ENCODE peak calls at places on chromosomes 5 and 9, in nine cellular contexts. One of them, this sample, is unnamed.
A peak's percentile ranks its signal among the peaks of the same experiment; 100 is the strongest.

GRCh38 chr5:57494104-57495098 is 11.8 kb upstream of the ACTBL2 start:
- DNase-seq in cardiac fibroblast: peak; percentile 96
- DNase-seq in lung: peak; percentile 82
- DNase-seq in IMR-90: peak; percentile 98
- DNase-seq in right atrium auricular region: peak; percentile 67
- DNase-seq in cardiac muscle cell: peak; percentile 99
- DNase-seq in iris pigment epithelial cell: peak; percentile 100
- DNase-seq in dorsolateral prefrontal cortex: no peak
- DNase-seq in left ventricle myocardium superior: peak; percentile 37
- DNase-seq in this sample: no peak

GRCh38 chr5:157215826-157216167 is 35.2 kb downstream of the ITK start:
- DNase-seq in cardiac fibroblast: no peak
- DNase-seq in lung: no peak
- DNase-seq in IMR-90: no peak
- DNase-seq in right atrium auricular region: no peak
- DNase-seq in cardiac muscle cell: no peak
- DNase-seq in iris pigment epithelial cell: no peak
- DNase-seq in dorsolateral prefrontal cortex: no peak
- DNase-seq in left ventricle myocardium superior: no peak
- DNase-seq in this sample: no peak

GRCh38 chr5:166436857-166437256 is 1854.6 kb upstream of the WWC1 start:
- DNase-seq in cardiac fibroblast: no peak
- DNase-seq in lung: no peak
- DNase-seq in IMR-90: no peak
- DNase-seq in right atrium auricular region: no peak
- DNase-seq in cardiac muscle cell: peak; percentile 65
- DNase-seq in iris pigment epithelial cell: peak; percentile 31
- DNase-seq in dorsolateral prefrontal cortex: no peak
- DNase-seq in left ventricle myocardium superior: no peak
- DNase-seq in this sample: no peak

GRCh38 chr9:123761905-123762605 is 167.9 kb downstream of the DENND1A start:
- DNase-seq in cardiac fibroblast: peak; percentile 20
- DNase-seq in lung: no peak
- DNase-seq in IMR-90: no peak
- DNase-seq in right atrium auricular region: no peak
- DNase-seq in cardiac muscle cell: peak; percentile 22
- DNase-seq in iris pigment epithelial cell: peak; percentile 45
- DNase-seq in dorsolateral prefrontal cortex: no peak
- DNase-seq in left ventricle myocardium superior: no peak
- DNase-seq in this sample: no peak

GRCh38 chr5:113020461-113021273 is 44.1 kb downstream of the DCP2 start:
- DNase-seq in cardiac fibroblast: peak; percentile 89
- DNase-seq in lung: no peak
- DNase-seq in IMR-90: peak; percentile 87
- DNase-seq in right atrium auricular region: no peak
- DNase-seq in cardiac muscle cell: peak; percentile 48
- DNase-seq in iris pigment epithelial cell: peak; percentile 91
- DNase-seq in dorsolateral prefrontal cortex: no peak
- DNase-seq in left ventricle myocardium superior: no peak
- DNase-seq in this sample: no peak

GRCh38 chr9:126503333-126504085 is 110.2 kb upstream of the LMX1B start:
- DNase-seq in cardiac fibroblast: peak; percentile 85
- DNase-seq in lung: no peak
- DNase-seq in IMR-90: peak; percentile 51
- DNase-seq in right atrium auricular region: no peak
- DNase-seq in cardiac muscle cell: no peak
- DNase-seq in iris pigment epithelial cell: no peak
- DNase-seq in dorsolateral prefrontal cortex: no peak
- DNase-seq in left ventricle myocardium superior: no peak
- DNase-seq in this sample: no peak

GRCh38 chr9:104326912-104327311 is 177.2 kb upstream of the OR13F1 start:
- DNase-seq in cardiac fibroblast: no peak
- DNase-seq in lung: no peak
- DNase-seq in IMR-90: no peak
- DNase-seq in right atrium auricular region: no peak
- DNase-seq in cardiac muscle cell: no peak
- DNase-seq in iris pigment epithelial cell: no peak
- DNase-seq in dorsolateral prefrontal cortex: no peak
- DNase-seq in left ventricle myocardium superior: no peak
- DNase-seq in this sample: no peak

GRCh38 chr5:6446626-6447309 is 1.9 kb upstream of the UBE2QL1 start:
- DNase-seq in cardiac fibroblast: no peak
- DNase-seq in lung: no peak
- DNase-seq in IMR-90: no peak
- DNase-seq in right atrium auricular region: peak; percentile 54
- DNase-seq in cardiac muscle cell: peak; percentile 5
- DNase-seq in iris pigment epithelial cell: no peak
- DNase-seq in dorsolateral prefrontal cortex: no peak
- DNase-seq in left ventricle myocardium superior: no peak
- DNase-seq in this sample: no peak

GRCh38 chr9:127406799-127407504 is 10.0 kb downstream of the SLC2A8 start:
- DNase-seq in cardiac fibroblast: no peak
- DNase-seq in lung: no peak
- DNase-seq in IMR-90: no peak
- DNase-seq in right atrium auricular region: no peak
- DNase-seq in cardiac muscle cell: no peak
- DNase-seq in iris pigment epithelial cell: no peak
- DNase-seq in dorsolateral prefrontal cortex: no peak
- DNase-seq in left ventricle myocardium superior: peak; percentile 48
- DNase-seq in this sample: no peak

GRCh38 chr9:35729700-35730485 is 2.1 kb downstream of the TLN1 start:
- DNase-seq in cardiac fibroblast: peak; percentile 89
- DNase-seq in lung: peak; percentile 73
- DNase-seq in IMR-90: peak; percentile 91
- DNase-seq in right atrium auricular region: peak; percentile 74
- DNase-seq in cardiac muscle cell: peak; percentile 86
- DNase-seq in iris pigment epithelial cell: peak; percentile 85
- DNase-seq in dorsolateral prefrontal cortex: no peak
- DNase-seq in left ventricle myocardium superior: peak; percentile 68
- DNase-seq in this sample: no peak

GRCh38 chr5:172903790-172904189 is 55.4 kb upstream of the RPL26L1 start:
- DNase-seq in cardiac fibroblast: peak; percentile 96
- DNase-seq in lung: no peak
- DNase-seq in IMR-90: peak; percentile 96
- DNase-seq in right atrium auricular region: no peak
- DNase-seq in cardiac muscle cell: peak; percentile 92
- DNase-seq in iris pigment epithelial cell: peak; percentile 95
- DNase-seq in dorsolateral prefrontal cortex: no peak
- DNase-seq in left ventricle myocardium superior: no peak
- DNase-seq in this sample: no peak

GRCh38 chr5:159094745-159095144 is 5.0 kb downstream of the EBF1 start:
- DNase-seq in cardiac fibroblast: peak; percentile 98
- DNase-seq in lung: no peak
- DNase-seq in IMR-90: peak; percentile 69
- DNase-seq in right atrium auricular region: peak; percentile 95
- DNase-seq in cardiac muscle cell: peak; percentile 94
- DNase-seq in iris pigment epithelial cell: peak; percentile 71
- DNase-seq in dorsolateral prefrontal cortex: no peak
- DNase-seq in left ventricle myocardium superior: peak; percentile 74
- DNase-seq in this sample: no peak

GRCh38 chr9:125889122-125889523 is 141.9 kb downstream of the PBX3 start:
- DNase-seq in cardiac fibroblast: peak; percentile 43
- DNase-seq in lung: no peak
- DNase-seq in IMR-90: peak; percentile 3
- DNase-seq in right atrium auricular region: no peak
- DNase-seq in cardiac muscle cell: peak; percentile 42
- DNase-seq in iris pigment epithelial cell: no peak
- DNase-seq in dorsolateral prefrontal cortex: peak; percentile 27
- DNase-seq in left ventricle myocardium superior: peak; percentile 64
- DNase-seq in this sample: no peak

GRCh38 chr9:124010303-124010664 is 1.3 kb upstream of the LHX2 start:
- DNase-seq in cardiac fibroblast: no peak
- DNase-seq in lung: no peak
- DNase-seq in IMR-90: no peak
- DNase-seq in right atrium auricular region: no peak
- DNase-seq in cardiac muscle cell: no peak
- DNase-seq in iris pigment epithelial cell: no peak
- DNase-seq in dorsolateral prefrontal cortex: no peak
- DNase-seq in left ventricle myocardium superior: no peak
- DNase-seq in this sample: no peak

This sample was measured in nucleus accumbens.